ENCODE peak calls at places on chromosomes 1 and 21, in seven cellular contexts. X is AG09319, V is psoas muscle, Y is lower leg skin, B is RWPE1, N is fibroblast of pulmonary artery, T is mesothelial cell of epicardium. R is an unnamed sample.

GRCh38 chr1:50278352-50278878 is 144.8 kb downstream of the DMRTA2 start:
- DNase-seq in X (no peak), V (no peak), Y (no peak), B (no peak), N (no peak), T (no peak), R (no peak)

GRCh38 chr1:228972576-228972975 is 237.3 kb downstream of the RHOU start:
- DNase-seq in X (no peak), V (no peak), Y (no peak), B (no peak), N (no peak), T (no peak), R (no peak)

GRCh38 chr1:113090051-113090450 is 17.1 kb downstream of the LRIG2 start:
- DNase-seq in X (no peak), V (no peak), Y (no peak), B (no peak), N (no peak), T (no peak), R (no peak)

GRCh38 chr1:20165522-20165951 is 20.4 kb upstream of the UBXN10 start:
- DNase-seq in X (no peak), V (no peak), Y (no peak), B (peak; percentile 40), N (peak; percentile 33), T (no peak), R (no peak)

GRCh38 chr1:230105245-230105753 is 38.3 kb downstream of the GALNT2 start:
- DNase-seq in X (no peak), V (no peak), Y (no peak), B (no peak), N (no peak), T (no peak), R (no peak)

GRCh38 chr1:10676987-10677386 is 119.5 kb downstream of the CASZ1 start:
- DNase-seq in X (no peak), V (no peak), Y (no peak), B (no peak), N (no peak), T (no peak), R (no peak)

GRCh38 chr21:43827015-43827611 is 37.7 kb downstream of the RRP1 start:
- DNase-seq in X (peak; percentile 5), V (peak; percentile 83), Y (no peak), B (no peak), N (peak; percentile 59), T (no peak), R (no peak)

GRCh38 chr1:235831148-235831547 is 35.6 kb downstream of the LYST start:
- DNase-seq in X (peak; percentile 3), V (no peak), Y (no peak), B (peak; percentile 8), N (peak; percentile 34), T (no peak), R (no peak)

GRCh38 chr1:200958597-200958996 is 63.9 kb downstream of the INAVA start:
- DNase-seq in X (no peak), V (no peak), Y (no peak), B (no peak), N (no peak), T (no peak), R (no peak)

GRCh38 chr1:32200226-32201010 is at the start of gene CCDC28B:
- DNase-seq in X (no peak), V (peak; percentile 84), Y (no peak), B (peak; percentile 54), N (peak; percentile 63), T (no peak), R (peak; percentile 62)

GRCh38 chr1:218686258-218686657 is 341.1 kb downstream of the TGFB2 start:
- DNase-seq in X (peak; percentile 48), V (no peak), Y (no peak), B (no peak), N (peak; percentile 85), T (no peak), R (no peak)

GRCh38 chr1:14128096-14128495 is 428.1 kb downstream of the PRDM2 start:
- DNase-seq in X (no peak), V (no peak), Y (no peak), B (no peak), N (no peak), T (no peak), R (no peak)

GRCh38 chr1:59393211-59394180 is 96.6 kb downstream of the FGGY start:
- DNase-seq in X (peak; percentile 63), V (peak; percentile 91), Y (peak; percentile 32), B (no peak), N (peak; percentile 90), T (no peak), R (no peak)

GRCh38 chr1:66375125-66375524 is 158.8 kb upstream of the SGIP1 start:
- DNase-seq in X (peak; percentile 72), V (no peak), Y (no peak), B (no peak), N (no peak), T (no peak), R (no peak)

GRCh38 chr1:116411784-116412479 is 38.9 kb downstream of the ATP1A1 start:
- DNase-seq in X (no peak), V (no peak), Y (no peak), B (no peak), N (peak; percentile 55), T (no peak), R (no peak)

GRCh38 chr1:27403065-27403726 is 10.8 kb downstream of the GPR3 start:
- DNase-seq in X (no peak), V (peak; percentile 91), Y (peak; percentile 82), B (no peak), N (peak; percentile 53), T (no peak), R (peak; percentile 65)

GRCh38 chr1:28449904-28450303 is 55.9 kb upstream of the RCC1 start:
- DNase-seq in X (no peak), V (no peak), Y (no peak), B (peak; percentile 79), N (peak; percentile 61), T (no peak), R (no peak)

GRCh38 chr1:42386051-42386450 is 5.5 kb downstream of the RIMKLA start:
- DNase-seq in X (no peak), V (no peak), Y (no peak), B (no peak), N (no peak), T (no peak), R (no peak)
- TF ChIP-seq CTCF in X (no peak), V (no peak), Y (no peak), B (no peak), N (no peak), T (no peak), R (no peak)

GRCh38 chr1:63773496-63773814 is 362 bp upstream of the ROR1 start:
- DNase-seq in X (no peak), V (no peak), Y (no peak), B (no peak), N (no peak), T (no peak), R (no peak)
- TF ChIP-seq CTCF in X (no peak), V (no peak), Y (no peak), B (no peak), N (no peak), T (no peak), R (no peak)

GRCh38 chr1:184648856-184649201 is 105.8 kb downstream of the EDEM3 start:
- DNase-seq in X (no peak), V (no peak), Y (no peak), B (no peak), N (no peak), T (no peak), R (no peak)

GRCh38 chr1:184650177-184650866 is 104.3 kb downstream of the EDEM3 start:
- DNase-seq in X (no peak), V (no peak), Y (no peak), B (no peak), N (no peak), T (no peak), R (no peak)

GRCh38 chr1:184648160-184648855 is 106.3 kb downstream of the EDEM3 start:
- DNase-seq in X (no peak), V (no peak), Y (no peak), B (no peak), N (no peak), T (no peak), R (no peak)

GRCh38 chr1:184647471-184647870 is 107.2 kb downstream of the EDEM3 start:
- DNase-seq in X (no peak), V (no peak), Y (no peak), B (no peak), N (no peak), T (no peak), R (no peak)

DNA sequence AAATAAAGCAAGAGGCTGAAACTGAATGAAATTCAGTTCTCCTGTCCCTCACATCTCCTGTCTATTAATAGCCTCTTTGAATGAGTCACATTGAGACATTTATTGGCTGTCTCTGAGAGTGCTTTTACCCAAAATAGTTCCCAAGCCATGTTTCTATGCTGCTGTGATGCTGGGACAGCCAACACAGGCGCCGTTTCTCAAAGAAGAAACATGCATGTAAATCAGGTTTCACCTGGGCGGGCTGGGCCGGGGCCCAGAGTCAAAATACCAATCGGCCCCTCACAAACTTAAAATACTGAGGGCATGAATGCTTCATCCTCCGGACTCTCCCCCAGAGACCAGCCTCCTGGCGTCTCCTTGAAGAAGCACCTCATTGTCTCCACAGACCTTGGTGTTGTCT is 105.2 kb downstream of the EDEM3 start:
- DNase-seq in X (no peak), V (no peak), Y (no peak), B (no peak), N (peak; percentile 11), T (no peak), R (no peak)
- TF ChIP-seq CTCF in X (no peak), V (no peak), Y (no peak), B (no peak), N (no peak), T (no peak), R (no peak)

DNA sequence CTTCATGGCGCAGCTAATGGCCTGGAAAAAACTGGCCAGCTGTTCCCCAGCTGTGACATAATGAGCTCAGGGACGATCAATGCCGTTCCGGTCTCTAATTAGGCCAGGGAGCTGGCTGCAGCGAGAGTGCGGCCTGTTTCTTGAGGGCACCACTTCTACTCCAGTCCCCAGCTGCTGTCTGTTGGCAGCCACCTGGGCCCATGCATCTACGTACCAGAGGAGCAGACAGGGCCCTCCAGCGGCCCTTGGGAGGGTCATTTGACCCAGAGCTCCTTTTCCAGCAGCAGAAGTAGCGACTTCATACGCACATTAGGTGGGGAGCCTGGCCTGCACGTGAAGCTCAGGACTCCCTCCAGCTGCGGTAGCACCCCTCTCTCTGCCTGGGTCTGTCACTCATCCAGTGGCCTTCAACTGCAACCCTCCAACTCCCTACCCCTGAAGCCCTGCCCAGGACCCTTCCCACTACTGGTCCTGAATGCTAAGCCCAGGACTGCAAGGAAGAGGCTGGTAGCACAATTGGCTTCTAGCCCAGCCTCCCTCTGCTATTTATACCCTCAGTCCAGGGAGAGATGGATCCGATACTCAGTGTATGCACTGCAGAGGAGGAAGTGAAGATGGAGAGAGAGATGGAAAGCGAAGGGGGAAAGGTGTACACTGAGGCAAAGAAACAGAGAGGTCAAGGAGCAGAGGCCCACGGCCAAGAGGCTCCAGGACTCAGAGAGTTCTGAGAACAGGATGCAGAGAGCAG is 9.0 kb upstream of the GPR61 start:
- DNase-seq in X (no peak), V (peak; percentile 64), Y (no peak), B (no peak), N (no peak), T (no peak), R (no peak)
- TF ChIP-seq CTCF in X (no peak), V (no peak), Y (no peak), B (no peak), N (no peak), T (no peak), R (no peak)

GRCh38 chr1:23178931-23179330 is 10.3 kb upstream of the LUZP1 start:
- DNase-seq in X (no peak), V (no peak), Y (no peak), B (no peak), N (peak; percentile 61), T (no peak), R (no peak)
- TF ChIP-seq CTCF in X (peak; percentile 12), V (peak; percentile 26), Y (no peak), B (no peak), N (peak; percentile 41), T (peak; percentile 71), R (no peak)

GRCh38 chr21:34636961-34637360 is 22.0 kb upstream of the RCAN1 start:
- DNase-seq in X (no peak), V (no peak), Y (no peak), B (no peak), N (no peak), T (no peak), R (no peak)
- TF ChIP-seq CTCF in X (no peak), V (no peak), Y (no peak), B (no peak), N (no peak), T (no peak), R (no peak)

R was measured in activated B cell treated with CpG ODN at 0.5 μM for 24 hours.